ENCODE peak calls at places on chromosomes 6 and 20, in four cellular contexts. Y, E, N and R are unnamed samples.
A peak's percentile ranks its signal among the peaks of the same experiment; 100 is the strongest.

GRCh38 chr20:46600286-46600752 is 49.9 kb upstream of the OCSTAMP start:
- DNase-seq in Y (no peak), E (no peak), N (no peak), R (no peak)

GRCh38 chr6:69816569-69816968 is 19.8 kb upstream of the LMBRD1 start:
- DNase-seq in E (no peak), Y (no peak), N (no peak), R (no peak)

GRCh38 chr6:3162565-3163247 is 5.4 kb upstream of the TUBB2A start:
- DNase-seq in N (peak; percentile 98), Y (no peak), E (peak; percentile 98), R (peak; percentile 71)

GRCh38 chr20:1663917-1664316 is 6.3 kb upstream of the SIRPG start:
- DNase-seq in E (no peak), Y (no peak), N (no peak), R (peak; percentile 1)

GRCh38 chr6:151276112-151276745 is 36.5 kb downstream of the AKAP12 start:
- DNase-seq in N (peak; percentile 17), Y (no peak), E (no peak), R (peak; percentile 43)

GRCh38 chr20:3543901-3544507 is 73.2 kb downstream of the ATRN start:
- DNase-seq in E (no peak), N (no peak), Y (no peak), R (peak; percentile 81)

GRCh38 chr20:49276201-49276894 is 1.5 kb downstream of the ZNFX1 start:
- DNase-seq in E (peak; percentile 30), Y (no peak), N (no peak), R (peak; percentile 74)

GRCh38 chr20:57420571-57421257 is 29.5 kb downstream of the RBM38 start:
- DNase-seq in N (no peak), E (peak; percentile 74), Y (no peak), R (no peak)

GRCh38 chr6:89313006-89313405 is 2.1 kb downstream of the GABRR2 start:
- DNase-seq in N (peak; percentile 47), E (no peak), Y (no peak), R (peak; percentile 92)

GRCh38 chr20:21396921-21397340 is 395 bp downstream of the NKX2-4 start:
- DNase-seq in N (peak; percentile 65), E (no peak), Y (no peak), R (no peak)

GRCh38 chr20:16978497-16978896 is 230.3 kb downstream of the OTOR start:
- DNase-seq in N (no peak), E (no peak), Y (no peak), R (no peak)

GRCh38 chr6:85273870-85274269 is 176.0 kb upstream of the NT5E start:
- DNase-seq in N (no peak), Y (no peak), E (no peak), R (peak; percentile 1)

GRCh38 chr6:33822575-33823395 is 19.0 kb upstream of the MLN start:
- DNase-seq in N (peak; percentile 81), E (peak; percentile 86), Y (no peak), R (no peak)

GRCh38 chr20:17759449-17759848 is 59.7 kb downstream of the BANF2 start:
- DNase-seq in N (no peak), E (no peak), Y (no peak), R (no peak)

GRCh38 chr6:156779206-156780116 is 2.3 kb downstream of the ARID1B start:
- DNase-seq in E (peak; percentile 73), Y (no peak), N (peak; percentile 69), R (no peak)

GRCh38 chr6:151121900-151122299 is 117.9 kb upstream of the AKAP12 start:
- DNase-seq in Y (no peak), N (no peak), E (no peak), R (no peak)

GRCh38 chr20:21622097-21622496 is 83.4 kb upstream of the PAX1 start:
- DNase-seq in N (no peak), Y (no peak), E (no peak), R (no peak)

GRCh38 chr6:24227556-24227955 is 101.5 kb downstream of the NRSN1 start:
- DNase-seq in Y (no peak), E (no peak), N (no peak), R (no peak)

GRCh38 chr6:45640081-45640491 is 262.4 kb upstream of the SUPT3H start:
- DNase-seq in Y (no peak), N (no peak), E (no peak), R (peak; percentile 78)

GRCh38 chr20:47773381-47773786 is 11.9 kb downstream of the SULF2 start:
- DNase-seq in E (no peak), N (no peak), Y (no peak), R (no peak)

GRCh38 chr6:5562277-5562676 is 301.0 kb downstream of the FARS2 start:
- DNase-seq in Y (no peak), E (no peak), N (no peak), R (no peak)

GRCh38 chr6:134590449-134590848 is 272.5 kb upstream of the SGK1 start:
- DNase-seq in E (no peak), Y (no peak), N (no peak), R (peak; percentile 68)

GRCh38 chr6:5763871-5764270 is 242.9 kb downstream of the NRN1 start:
- DNase-seq in E (no peak), N (no peak), Y (peak; percentile 5), R (peak; percentile 8)

GRCh38 chr6:101015541-101015940 is 134.4 kb upstream of the ASCC3 start:
- DNase-seq in E (no peak), Y (no peak), N (no peak), R (no peak)

GRCh38 chr6:111337715-111338333 is 145.2 kb downstream of the REV3L start:
- DNase-seq in E (no peak), Y (no peak), N (no peak), R (no peak)

DNA sequence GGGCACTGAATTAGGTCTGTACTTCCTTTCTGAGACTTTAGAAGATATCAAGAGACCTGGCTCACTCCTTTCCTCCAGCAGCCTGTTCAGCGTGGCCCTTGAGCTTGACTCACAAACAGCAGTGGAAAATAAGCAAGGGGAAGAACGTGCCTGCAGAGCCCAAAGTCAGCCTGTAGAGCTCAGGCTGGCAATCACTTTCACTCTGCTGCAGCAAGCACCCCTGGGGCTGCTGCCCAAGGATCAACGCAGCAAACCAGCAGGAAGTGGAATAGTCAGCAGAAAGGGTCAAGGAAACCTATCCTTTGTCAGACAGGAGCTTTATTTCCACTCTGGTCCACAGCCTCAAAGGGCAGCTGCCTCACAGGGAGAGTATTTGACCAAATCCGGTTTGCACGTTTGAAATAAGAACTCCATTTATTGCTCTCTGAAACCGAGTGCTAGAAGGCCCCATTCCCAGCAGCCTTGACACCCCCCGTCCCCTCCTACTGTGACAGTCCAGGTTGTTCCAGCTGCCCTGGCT is 77.4 kb downstream of the PRDM1 start:
- DNase-seq in Y (peak; percentile 69), E (no peak), N (no peak), R (peak; percentile 76)
- TF ChIP-seq MXI1 in Y (no peak), E (no peak), N (no peak), R (no peak)

GRCh38 chr6:138719011-138719635 is 54.4 kb upstream of the CCDC28A start:
- DNase-seq in N (no peak), Y (no peak), E (no peak), R (peak; percentile 20)

GRCh38 chr6:138726066-138727060 is 47.2 kb upstream of the CCDC28A start:
- DNase-seq in N (no peak), E (no peak), Y (no peak), R (peak; percentile 15)

GRCh38 chr6:138719744-138720143 is 53.8 kb upstream of the CCDC28A start:
- DNase-seq in Y (no peak), N (no peak), E (no peak), R (no peak)

GRCh38 chr6:138724015-138724414 is 49.6 kb upstream of the CCDC28A start:
- DNase-seq in Y (no peak), N (no peak), E (no peak), R (no peak)

DNA sequence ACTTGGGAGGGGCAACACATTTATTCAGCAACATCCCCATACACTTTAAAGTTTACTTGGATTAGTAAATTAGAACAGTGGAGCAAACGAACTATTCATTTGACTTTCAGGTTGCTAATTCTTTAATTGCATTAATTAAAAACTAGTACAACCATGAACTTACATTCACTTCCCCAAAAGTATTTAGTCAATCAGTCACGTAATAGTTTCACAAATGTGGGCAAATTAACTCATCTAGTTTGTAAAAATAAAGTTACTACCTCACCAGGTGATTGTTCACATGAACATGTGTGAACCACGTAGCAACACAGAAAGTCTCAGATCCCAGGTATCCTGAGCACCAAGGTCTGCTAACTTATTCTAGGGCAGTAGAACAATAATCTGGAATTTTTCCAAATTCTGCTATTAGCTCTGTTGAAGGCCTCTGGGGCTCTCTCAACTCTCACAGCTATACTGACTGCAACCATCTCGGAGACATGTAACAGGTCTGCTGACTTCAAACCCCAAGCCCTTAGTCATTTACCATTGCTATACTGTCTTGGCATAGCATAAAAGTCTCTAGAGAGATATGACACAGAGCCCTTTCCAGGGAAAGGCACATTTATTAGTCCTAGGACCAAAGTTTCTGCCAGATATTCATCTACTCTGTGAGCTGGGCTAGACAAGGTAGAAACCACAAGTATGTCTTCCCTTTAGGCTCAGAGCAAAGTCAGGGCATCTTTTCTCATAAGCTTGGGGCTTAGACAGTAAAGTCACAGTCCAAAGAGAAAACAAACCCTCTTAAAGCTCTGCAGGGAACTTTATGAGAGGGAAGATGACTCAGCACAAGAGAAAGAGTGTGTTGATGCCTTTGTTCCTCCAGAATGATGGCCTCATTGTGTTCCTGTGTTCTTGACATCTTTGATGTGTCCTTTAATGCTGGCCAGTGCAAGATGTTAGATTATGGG is 50.9 kb upstream of the CCDC28A start:
- DNase-seq in N (no peak), E (no peak), Y (no peak), R (peak; percentile 49)
- TF ChIP-seq MXI1 in N (no peak), E (no peak), Y (no peak), R (no peak)

GRCh38 chr6:132780770-132781371 is 17.6 kb downstream of the SLC18B1 start:
- DNase-seq in Y (no peak), N (no peak), E (no peak), R (peak; percentile 63)
- TF ChIP-seq MXI1 in Y (no peak), N (no peak), E (no peak), R (no peak)

GRCh38 chr6:159107451-159108260 is 61.5 kb upstream of the FNDC1 start:
- DNase-seq in N (no peak), E (no peak), Y (no peak), R (no peak)
- TF ChIP-seq MXI1 in N (no peak), E (no peak), Y (no peak), R (no peak)